ENCODE peak calls at places on chromosomes 7 and 10, in four cellular contexts. Y is H1, K is NB4, P is GM12878. F is an unnamed sample.

GRCh38 chr10:110504111-110504735 is 6.5 kb downstream of the DUSP5 start:
- DNase-seq in Y (no peak), K (peak), P (peak), F (peak)

GRCh38 chr10:119401671-119402395 is 140.7 kb downstream of the RGS10 start:
- DNase-seq in Y (no peak), K (no peak), P (no peak), F (peak)

GRCh38 chr7:129351320-129351719 is 82.9 kb upstream of the STRIP2 start:
- DNase-seq in Y (no peak), K (no peak), P (no peak), F (no peak)

GRCh38 chr10:49370326-49371100 is 25.4 kb downstream of the DRGX start:
- DNase-seq in Y (no peak), K (no peak), P (no peak), F (no peak)

GRCh38 chr10:129764901-129765663 is 199.0 kb downstream of the EBF3 start:
- DNase-seq in Y (peak), K (no peak), P (no peak), F (no peak)

GRCh38 chr10:22624289-22624738 is 90.1 kb downstream of the PIP4K2A start:
- DNase-seq in Y (no peak), K (no peak), P (no peak), F (peak)

GRCh38 chr7:103001210-103001609 is 73.4 kb downstream of the FBXL13 start:
- DNase-seq in Y (no peak), K (no peak), P (no peak), F (no peak)

GRCh38 chr10:81838950-81839349 is 36.0 kb upstream of the NRG3 start:
- DNase-seq in Y (peak), K (peak), P (no peak), F (peak)

GRCh38 chr7:153188630-153189029 is 429.1 kb downstream of the ACTR3B start:
- DNase-seq in Y (no peak), K (no peak), P (no peak), F (no peak)

GRCh38 chr7:114822131-114822530 is 99.8 kb upstream of the MDFIC start:
- DNase-seq in Y (no peak), K (no peak), P (no peak), F (no peak)

GRCh38 chr7:47100815-47101435 is 481.0 kb downstream of the TNS3 start:
- DNase-seq in Y (peak), K (peak), P (no peak), F (peak)
- TF ChIP-seq MAX in Y (no peak), K (peak), P (no peak), F (no peak)

GRCh38 chr7:143877076-143877475 is 24.9 kb downstream of the TCAF1 start:
- DNase-seq in Y (no peak), K (no peak), P (no peak), F (no peak)

GRCh38 chr7:143882020-143882610 is 19.9 kb downstream of the TCAF1 start:
- DNase-seq in Y (peak), K (no peak), P (no peak), F (peak)

GRCh38 chr7:143876218-143876617 is 25.8 kb downstream of the TCAF1 start:
- DNase-seq in Y (no peak), K (no peak), P (no peak), F (no peak)

GRCh38 chr7:143882611-143883078 is 19.3 kb downstream of the TCAF1 start:
- DNase-seq in Y (no peak), K (no peak), P (no peak), F (peak)

GRCh38 chr7:143878884-143879283 is 23.1 kb downstream of the TCAF1 start:
- DNase-seq in Y (no peak), K (no peak), P (no peak), F (no peak)
- TF ChIP-seq MAX in Y (no peak), K (no peak), P (no peak), F (no peak)

GRCh38 chr7:98964596-98964995 is 86.3 kb downstream of the TRRAP start:
- DNase-seq in Y (no peak), K (no peak), P (no peak), F (no peak)
- TF ChIP-seq MAX in Y (no peak), K (no peak), P (no peak), F (no peak)

GRCh38 chr10:88800152-88801125 is 2.1 kb upstream of the LIPM start:
- DNase-seq in Y (no peak), K (no peak), P (no peak), F (no peak)

GRCh38 chr10:88793747-88794299 is 8.7 kb upstream of the LIPM start:
- DNase-seq in Y (no peak), K (peak), P (peak), F (no peak)

GRCh38 chr10:88791924-88792323 is 10.6 kb upstream of the LIPM start:
- DNase-seq in Y (no peak), K (peak), P (peak), F (peak)

GRCh38 chr10:88792656-88793055 is 9.9 kb upstream of the LIPM start:
- DNase-seq in Y (no peak), K (peak), P (peak), F (no peak)

GRCh38 chr10:88794731-88795130 is 7.8 kb upstream of the LIPM start:
- DNase-seq in Y (no peak), K (no peak), P (no peak), F (no peak)
- TF ChIP-seq MAX in Y (no peak), K (no peak), P (no peak), F (no peak)